ENCODE peak calls at places on chromosomes 16 and 17, in six cellular contexts. Q, S, N, K, B and W are unnamed samples.

GRCh38 chr17:65531508-65532431 is 29.7 kb downstream of the AXIN2 start:
- DNase-seq in B (no peak), S (no peak), Q (no peak), N (peak), K (peak), W (peak)

GRCh38 chr16:59632266-59632855 is 898.2 kb upstream of the GOT2 start:
- DNase-seq in K (peak), N (no peak), B (no peak), Q (no peak), S (no peak), W (peak)

GRCh38 chr17:13864551-13864950 is 204.8 kb upstream of the COX10 start:
- DNase-seq in S (no peak), B (no peak), K (peak), Q (no peak), N (no peak), W (peak)

GRCh38 chr17:40953876-40954275 is 12.9 kb downstream of the KRT39 start:
- DNase-seq in K (peak), B (no peak), N (no peak), S (no peak), Q (no peak), W (peak)

GRCh38 chr16:1766701-1767100 is 4.6 kb downstream of the NME3 start:
- DNase-seq in B (no peak), Q (no peak), K (no peak), N (no peak), S (no peak), W (no peak)

GRCh38 chr17:51298508-51299371 is 38.4 kb downstream of the UTP18 start:
- DNase-seq in S (no peak), N (no peak), K (peak), B (no peak), Q (no peak), W (peak)

GRCh38 chr17:75827291-75828050 is 16.7 kb downstream of the UNC13D start:
- DNase-seq in S (peak), N (peak), K (peak), Q (no peak), B (peak), W (peak)

GRCh38 chr16:11571549-11571948 is 15.2 kb downstream of the LITAF start:
- DNase-seq in N (no peak), K (no peak), B (no peak), S (no peak), Q (no peak), W (no peak)

GRCh38 chr17:27293359-27293897 is 486 bp upstream of the WSB1 start:
- DNase-seq in N (peak), K (no peak), Q (no peak), S (no peak), B (no peak), W (no peak)

GRCh38 chr17:9232591-9233270 is 211.4 kb downstream of the NTN1 start:
- DNase-seq in B (no peak), S (no peak), N (peak), Q (no peak), K (peak), W (peak)

GRCh38 chr17:79874329-79874981 is 35.2 kb upstream of the CBX4 start:
- DNase-seq in S (peak), B (no peak), Q (no peak), N (no peak), K (peak), W (peak)

GRCh38 chr17:60087882-60088669 is 9.4 kb upstream of the HEATR6 start:
- DNase-seq in K (peak), Q (no peak), N (no peak), B (no peak), S (no peak), W (peak)

GRCh38 chr17:44350733-44351226 is 5.7 kb downstream of the GRN start:
- DNase-seq in S (peak), Q (no peak), K (peak), B (peak), N (peak), W (peak)

GRCh38 chr16:57349212-57350031 is 9.2 kb upstream of the CCL22 start:
- DNase-seq in B (no peak), Q (peak), N (no peak), K (no peak), S (no peak), W (no peak)

GRCh38 chr17:78901806-78902205 is 1.2 kb downstream of the CEP295NL start:
- DNase-seq in Q (no peak), S (no peak), K (no peak), B (no peak), N (no peak), W (no peak)

GRCh38 chr16:85568519-85568918 is 44.6 kb upstream of the GSE1 start:
- DNase-seq in K (no peak), N (no peak), S (no peak), Q (no peak), B (no peak), W (no peak)

GRCh38 chr17:38609280-38610031 is 3.7 kb upstream of the SRCIN1 start:
- DNase-seq in K (no peak), N (no peak), S (peak), Q (no peak), B (no peak), W (no peak)